ENCODE peak calls at places on chromosomes 1 and 21, in eight cellular contexts. One of them, this sample, is unnamed.

GRCh38 chr1:200179126-200179780 is 151.7 kb downstream of the NR5A2 start:
- DNase-seq in GM06990: no peak
- DNase-seq in K562: no peak
- DNase-seq in bronchial epithelial cell: peak
- DNase-seq in AG10803: peak
- DNase-seq in left ventricle myocardium inferior: no peak
- DNase-seq in astrocyte of the spinal cord: peak
- DNase-seq in cardiac fibroblast: peak
- DNase-seq in this sample: no peak

GRCh38 chr1:210250665-210250997 is 18.0 kb downstream of the SERTAD4 start:
- DNase-seq in GM06990: no peak
- DNase-seq in K562: no peak
- DNase-seq in bronchial epithelial cell: no peak
- DNase-seq in AG10803: no peak
- DNase-seq in left ventricle myocardium inferior: no peak
- DNase-seq in astrocyte of the spinal cord: no peak
- DNase-seq in cardiac fibroblast: peak
- DNase-seq in this sample: no peak

GRCh38 chr1:13948851-13949490 is 249.0 kb downstream of the PRDM2 start:
- DNase-seq in GM06990: no peak
- DNase-seq in K562: no peak
- DNase-seq in bronchial epithelial cell: no peak
- DNase-seq in AG10803: no peak
- DNase-seq in left ventricle myocardium inferior: peak
- DNase-seq in astrocyte of the spinal cord: no peak
- DNase-seq in cardiac fibroblast: peak
- DNase-seq in this sample: no peak

GRCh38 chr1:159591981-159592380 is 4.4 kb downstream of the APCS start:
- DNase-seq in GM06990: no peak
- DNase-seq in K562: no peak
- DNase-seq in bronchial epithelial cell: no peak
- DNase-seq in AG10803: peak
- DNase-seq in left ventricle myocardium inferior: no peak
- DNase-seq in astrocyte of the spinal cord: peak
- DNase-seq in cardiac fibroblast: no peak
- DNase-seq in this sample: no peak

GRCh38 chr1:92291372-92291999 is 7.3 kb downstream of the GLMN start:
- DNase-seq in GM06990: no peak
- DNase-seq in K562: peak
- DNase-seq in bronchial epithelial cell: peak
- DNase-seq in AG10803: peak
- DNase-seq in left ventricle myocardium inferior: no peak
- DNase-seq in astrocyte of the spinal cord: peak
- DNase-seq in cardiac fibroblast: peak
- DNase-seq in this sample: no peak

GRCh38 chr1:107135466-107135865 is 5.4 kb upstream of the NTNG1 start:
- DNase-seq in GM06990: no peak
- DNase-seq in K562: no peak
- DNase-seq in bronchial epithelial cell: peak
- DNase-seq in AG10803: peak
- DNase-seq in left ventricle myocardium inferior: no peak
- DNase-seq in astrocyte of the spinal cord: peak
- DNase-seq in cardiac fibroblast: peak
- DNase-seq in this sample: no peak

GRCh38 chr1:154463512-154463990 is 38.5 kb upstream of the TDRD10 start:
- DNase-seq in GM06990: peak
- DNase-seq in K562: no peak
- DNase-seq in bronchial epithelial cell: no peak
- DNase-seq in AG10803: peak
- DNase-seq in left ventricle myocardium inferior: no peak
- DNase-seq in astrocyte of the spinal cord: peak
- DNase-seq in cardiac fibroblast: no peak
- DNase-seq in this sample: no peak

GRCh38 chr1:117335376-117336086 is 31.7 kb upstream of the MAN1A2 start:
- DNase-seq in GM06990: no peak
- DNase-seq in K562: no peak
- DNase-seq in bronchial epithelial cell: no peak
- DNase-seq in AG10803: no peak
- DNase-seq in left ventricle myocardium inferior: no peak
- DNase-seq in astrocyte of the spinal cord: no peak
- DNase-seq in cardiac fibroblast: no peak
- DNase-seq in this sample: no peak

GRCh38 chr1:212858461-212859265 is 588 bp downstream of the FLVCR1 start:
- DNase-seq in GM06990: peak
- DNase-seq in K562: no peak
- DNase-seq in bronchial epithelial cell: peak
- DNase-seq in AG10803: peak
- DNase-seq in left ventricle myocardium inferior: peak
- DNase-seq in astrocyte of the spinal cord: peak
- DNase-seq in cardiac fibroblast: peak
- DNase-seq in this sample: peak

GRCh38 chr21:35329940-35330670 is 281.0 kb upstream of the RUNX1 start:
- DNase-seq in GM06990: no peak
- DNase-seq in K562: no peak
- DNase-seq in bronchial epithelial cell: no peak
- DNase-seq in AG10803: no peak
- DNase-seq in left ventricle myocardium inferior: no peak
- DNase-seq in astrocyte of the spinal cord: peak
- DNase-seq in cardiac fibroblast: no peak
- DNase-seq in this sample: no peak

GRCh38 chr1:240508950-240509349 is 103.0 kb downstream of the GREM2 start:
- DNase-seq in GM06990: no peak
- DNase-seq in K562: no peak
- DNase-seq in bronchial epithelial cell: no peak
- DNase-seq in AG10803: peak
- DNase-seq in left ventricle myocardium inferior: no peak
- DNase-seq in astrocyte of the spinal cord: no peak
- DNase-seq in cardiac fibroblast: no peak
- DNase-seq in this sample: no peak

GRCh38 chr1:223700388-223700918 is 11.9 kb upstream of the CAPN2 start:
- DNase-seq in GM06990: no peak
- DNase-seq in K562: no peak
- DNase-seq in bronchial epithelial cell: no peak
- DNase-seq in AG10803: peak
- DNase-seq in left ventricle myocardium inferior: no peak
- DNase-seq in astrocyte of the spinal cord: no peak
- DNase-seq in cardiac fibroblast: peak
- DNase-seq in this sample: no peak

GRCh38 chr1:43206721-43207228 is 34.6 kb downstream of the CFAP57 start:
- DNase-seq in GM06990: no peak
- DNase-seq in K562: no peak
- DNase-seq in bronchial epithelial cell: peak
- DNase-seq in AG10803: peak
- DNase-seq in left ventricle myocardium inferior: peak
- DNase-seq in astrocyte of the spinal cord: peak
- DNase-seq in cardiac fibroblast: peak
- DNase-seq in this sample: peak

GRCh38 chr1:36172983-36173382 is 17.0 kb downstream of the MAP7D1 start:
- DNase-seq in GM06990: no peak
- DNase-seq in K562: no peak
- DNase-seq in bronchial epithelial cell: peak
- DNase-seq in AG10803: peak
- DNase-seq in left ventricle myocardium inferior: no peak
- DNase-seq in astrocyte of the spinal cord: peak
- DNase-seq in cardiac fibroblast: peak
- DNase-seq in this sample: peak

GRCh38 chr1:244655186-244655585 is 2.3 kb downstream of the DESI2 start:
- DNase-seq in GM06990: no peak
- DNase-seq in K562: no peak
- DNase-seq in bronchial epithelial cell: no peak
- DNase-seq in AG10803: no peak
- DNase-seq in left ventricle myocardium inferior: no peak
- DNase-seq in astrocyte of the spinal cord: no peak
- DNase-seq in cardiac fibroblast: no peak
- DNase-seq in this sample: no peak
- H3K4me3 ChIP-seq in GM06990: no peak
- H3K4me3 ChIP-seq in K562: peak
- H3K4me3 ChIP-seq in bronchial epithelial cell: no peak
- H3K4me3 ChIP-seq in AG10803: no peak
- H3K4me3 ChIP-seq in left ventricle myocardium inferior: peak
- H3K4me3 ChIP-seq in astrocyte of the spinal cord: no peak
- H3K4me3 ChIP-seq in cardiac fibroblast: no peak
- H3K4me3 ChIP-seq in this sample: peak

DNA sequence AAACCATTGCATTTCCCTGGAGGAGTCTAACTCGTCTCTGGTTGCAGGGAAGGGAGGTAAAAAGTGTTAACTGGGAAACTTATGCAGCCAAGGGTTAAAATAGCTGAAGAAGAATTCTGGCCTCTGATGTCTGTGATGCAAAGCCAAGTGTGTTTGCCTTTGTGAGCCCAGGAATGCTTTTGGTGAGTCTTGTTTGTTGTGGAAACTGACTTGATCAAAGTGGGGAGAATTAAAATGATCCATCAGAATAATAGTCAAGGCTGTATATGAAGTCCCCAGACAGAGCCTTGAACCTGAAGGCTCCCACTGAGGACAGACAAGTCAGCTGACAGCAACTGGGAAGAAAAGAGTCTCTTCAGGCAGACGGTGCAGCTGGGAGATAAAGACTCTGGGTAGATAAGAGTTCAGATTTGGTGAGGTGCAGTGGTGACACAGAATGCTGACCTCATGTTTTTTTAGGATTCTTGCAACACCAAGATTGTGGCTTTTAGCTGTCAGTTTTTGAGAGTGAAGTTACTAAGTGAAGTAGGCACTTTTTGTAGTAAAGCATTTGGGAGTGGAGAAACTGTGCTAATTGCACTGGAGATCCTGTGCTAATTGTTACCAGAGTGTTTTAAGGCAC is 59.6 kb upstream of the WLS start:
- DNase-seq in GM06990: no peak
- DNase-seq in K562: no peak
- DNase-seq in bronchial epithelial cell: no peak
- DNase-seq in AG10803: no peak
- DNase-seq in left ventricle myocardium inferior: no peak
- DNase-seq in astrocyte of the spinal cord: peak
- DNase-seq in cardiac fibroblast: peak
- DNase-seq in this sample: no peak
- TF ChIP-seq CTCF in GM06990: no peak
- TF ChIP-seq CTCF in K562: no peak
- TF ChIP-seq CTCF in bronchial epithelial cell: no peak
- TF ChIP-seq CTCF in AG10803: no peak
- TF ChIP-seq CTCF in left ventricle myocardium inferior: no peak
- TF ChIP-seq CTCF in astrocyte of the spinal cord: no peak
- TF ChIP-seq CTCF in cardiac fibroblast: no peak
- TF ChIP-seq CTCF in this sample: no peak

GRCh38 chr1:114454539-114454938 is 56.5 kb downstream of the TRIM33 start:
- DNase-seq in GM06990: no peak
- DNase-seq in K562: no peak
- DNase-seq in bronchial epithelial cell: no peak
- DNase-seq in AG10803: no peak
- DNase-seq in left ventricle myocardium inferior: no peak
- DNase-seq in astrocyte of the spinal cord: no peak
- DNase-seq in cardiac fibroblast: no peak
- DNase-seq in this sample: no peak

GRCh38 chr1:114456586-114456985 is 54.4 kb downstream of the TRIM33 start:
- DNase-seq in GM06990: no peak
- DNase-seq in K562: no peak
- DNase-seq in bronchial epithelial cell: no peak
- DNase-seq in AG10803: no peak
- DNase-seq in left ventricle myocardium inferior: no peak
- DNase-seq in astrocyte of the spinal cord: no peak
- DNase-seq in cardiac fibroblast: no peak
- DNase-seq in this sample: no peak

GRCh38 chr1:114457675-114458074 is 53.3 kb downstream of the TRIM33 start:
- DNase-seq in GM06990: no peak
- DNase-seq in K562: no peak
- DNase-seq in bronchial epithelial cell: no peak
- DNase-seq in AG10803: no peak
- DNase-seq in left ventricle myocardium inferior: no peak
- DNase-seq in astrocyte of the spinal cord: no peak
- DNase-seq in cardiac fibroblast: no peak
- DNase-seq in this sample: no peak

GRCh38 chr1:114455102-114455785 is 55.8 kb downstream of the TRIM33 start:
- DNase-seq in GM06990: no peak
- DNase-seq in K562: no peak
- DNase-seq in bronchial epithelial cell: peak
- DNase-seq in AG10803: no peak
- DNase-seq in left ventricle myocardium inferior: no peak
- DNase-seq in astrocyte of the spinal cord: no peak
- DNase-seq in cardiac fibroblast: peak
- DNase-seq in this sample: peak

DNA sequence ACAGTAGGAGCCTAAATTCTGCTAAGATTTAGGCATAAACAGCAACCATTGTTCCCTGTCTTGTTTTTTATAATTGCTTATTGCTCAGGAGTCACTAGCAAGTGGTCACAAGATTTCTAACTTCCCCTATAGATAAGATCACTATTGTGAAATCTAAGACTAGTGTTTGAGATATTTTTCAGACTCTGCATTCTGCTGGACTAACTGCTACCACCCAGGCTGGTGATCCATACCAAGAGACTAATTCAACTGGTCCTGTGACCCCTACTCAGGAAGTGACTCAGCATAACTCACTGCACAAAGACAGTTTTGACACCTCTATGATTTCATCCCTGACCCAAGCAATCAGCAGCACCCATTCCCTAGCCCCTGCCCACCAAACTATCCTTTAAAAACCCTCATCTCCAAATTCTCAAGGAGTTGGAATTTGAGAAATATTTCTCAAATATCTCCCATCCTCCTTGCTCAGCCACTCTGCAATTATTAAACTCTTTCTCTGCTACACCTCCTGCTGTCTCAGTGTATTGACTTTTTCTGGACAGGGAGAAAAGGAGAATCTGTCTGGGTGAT is 52.7 kb downstream of the TRIM33 start:
- DNase-seq in GM06990: no peak
- DNase-seq in K562: no peak
- DNase-seq in bronchial epithelial cell: peak
- DNase-seq in AG10803: peak
- DNase-seq in left ventricle myocardium inferior: no peak
- DNase-seq in astrocyte of the spinal cord: peak
- DNase-seq in cardiac fibroblast: peak
- DNase-seq in this sample: peak
- H3K4me3 ChIP-seq in GM06990: no peak
- H3K4me3 ChIP-seq in K562: no peak
- H3K4me3 ChIP-seq in bronchial epithelial cell: no peak
- H3K4me3 ChIP-seq in AG10803: no peak
- H3K4me3 ChIP-seq in left ventricle myocardium inferior: no peak
- H3K4me3 ChIP-seq in astrocyte of the spinal cord: no peak
- H3K4me3 ChIP-seq in cardiac fibroblast: no peak
- H3K4me3 ChIP-seq in this sample: no peak

DNA sequence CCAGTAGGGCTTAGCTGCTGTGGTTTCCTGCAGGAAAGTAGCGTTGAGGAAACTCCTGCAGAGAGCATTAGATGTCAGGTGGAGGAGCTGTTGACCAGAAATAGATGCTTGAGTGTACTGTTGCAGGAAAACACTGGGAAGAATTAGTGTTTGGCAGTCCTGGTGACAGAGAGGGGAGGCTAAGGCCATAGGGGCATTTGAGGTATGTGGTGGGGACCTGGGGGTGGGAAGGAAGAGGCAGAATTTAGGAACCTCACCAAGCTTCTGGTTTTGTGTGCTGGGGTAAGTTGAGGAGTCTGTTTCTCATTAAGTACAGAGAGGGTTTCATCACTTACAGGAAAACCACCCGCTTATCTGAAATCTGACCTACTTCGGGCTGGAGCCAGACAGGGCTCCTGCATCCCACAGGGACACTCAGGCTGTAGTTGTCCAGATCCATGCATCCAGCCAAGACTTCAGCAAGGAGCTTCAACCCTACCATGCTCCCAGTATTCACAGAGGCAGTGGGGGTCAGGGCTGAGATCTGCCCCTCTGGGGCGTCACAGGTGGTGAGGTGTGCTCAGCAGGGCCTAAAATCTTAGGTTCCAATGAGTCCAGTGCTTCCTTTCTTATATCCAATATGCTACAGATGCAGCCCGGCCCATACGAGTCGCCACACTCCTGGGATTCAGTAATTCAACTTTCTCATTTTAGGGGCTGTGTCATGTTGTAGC is 15.1 kb downstream of the SH2D2A start:
- DNase-seq in GM06990: no peak
- DNase-seq in K562: no peak
- DNase-seq in bronchial epithelial cell: peak
- DNase-seq in AG10803: peak
- DNase-seq in left ventricle myocardium inferior: peak
- DNase-seq in astrocyte of the spinal cord: peak
- DNase-seq in cardiac fibroblast: peak
- DNase-seq in this sample: no peak
- TF ChIP-seq CTCF in GM06990: no peak
- TF ChIP-seq CTCF in K562: no peak
- TF ChIP-seq CTCF in bronchial epithelial cell: no peak
- TF ChIP-seq CTCF in AG10803: peak
- TF ChIP-seq CTCF in left ventricle myocardium inferior: peak
- TF ChIP-seq CTCF in astrocyte of the spinal cord: peak
- TF ChIP-seq CTCF in cardiac fibroblast: peak
- TF ChIP-seq CTCF in this sample: peak

This sample was measured in retinal pigment epithelial cell.